ENCODE peak calls at places on chromosome 13, in six cellular contexts. One of them, this sample, is unnamed.
A peak's percentile ranks its signal among the peaks of the same experiment; 100 is the strongest.

GRCh38 chr13:47594833-47595232 is 406.2 kb downstream of the SUCLA2 start:
- DNase-seq in neural crest cell: no peak
- DNase-seq in ascending aorta: no peak
- DNase-seq in lower leg skin: no peak
- DNase-seq in heart left ventricle: no peak
- DNase-seq in AG09309: no peak
- DNase-seq in this sample: no peak

GRCh38 chr13:41614671-41615519 is 157.5 kb downstream of the RGCC start:
- DNase-seq in AG09309: no peak
- DNase-seq in lower leg skin: no peak
- DNase-seq in heart left ventricle: no peak
- DNase-seq in neural crest cell: no peak
- DNase-seq in ascending aorta: no peak
- DNase-seq in this sample: peak; percentile 38

GRCh38 chr13:97353927-97354326 is 80.0 kb upstream of the RAP2A start:
- DNase-seq in AG09309: no peak
- DNase-seq in heart left ventricle: no peak
- DNase-seq in neural crest cell: no peak
- DNase-seq in ascending aorta: no peak
- DNase-seq in lower leg skin: no peak
- DNase-seq in this sample: no peak

GRCh38 chr13:73335226-73335625 is 276.4 kb downstream of the KLF5 start:
- DNase-seq in AG09309: peak; percentile 59
- DNase-seq in lower leg skin: no peak
- DNase-seq in ascending aorta: no peak
- DNase-seq in heart left ventricle: no peak
- DNase-seq in neural crest cell: no peak
- DNase-seq in this sample: no peak

GRCh38 chr13:45219123-45219891 is 18.5 kb upstream of the KCTD4 start:
- DNase-seq in lower leg skin: no peak
- DNase-seq in neural crest cell: no peak
- DNase-seq in ascending aorta: no peak
- DNase-seq in heart left ventricle: no peak
- DNase-seq in AG09309: no peak
- DNase-seq in this sample: no peak

GRCh38 chr13:111389621-111390521 is 69.4 kb downstream of the TEX29 start:
- DNase-seq in lower leg skin: no peak
- DNase-seq in ascending aorta: no peak
- DNase-seq in AG09309: no peak
- DNase-seq in neural crest cell: no peak
- DNase-seq in heart left ventricle: peak; percentile 8
- DNase-seq in this sample: no peak

GRCh38 chr13:87093399-87093798 is 577.8 kb upstream of the SLITRK5 start:
- DNase-seq in lower leg skin: no peak
- DNase-seq in heart left ventricle: no peak
- DNase-seq in AG09309: no peak
- DNase-seq in neural crest cell: no peak
- DNase-seq in ascending aorta: no peak
- DNase-seq in this sample: no peak

GRCh38 chr13:41497436-41497835 is 40.1 kb downstream of the RGCC start:
- DNase-seq in heart left ventricle: no peak
- DNase-seq in lower leg skin: no peak
- DNase-seq in AG09309: no peak
- DNase-seq in neural crest cell: no peak
- DNase-seq in ascending aorta: no peak
- DNase-seq in this sample: no peak

GRCh38 chr13:98556968-98557591 is 19.8 kb downstream of the STK24 start:
- DNase-seq in heart left ventricle: no peak
- DNase-seq in lower leg skin: no peak
- DNase-seq in ascending aorta: no peak
- DNase-seq in neural crest cell: no peak
- DNase-seq in AG09309: no peak
- DNase-seq in this sample: no peak

GRCh38 chr13:100694722-100695644 is 20.4 kb upstream of the TMTC4 start:
- DNase-seq in AG09309: no peak
- DNase-seq in ascending aorta: no peak
- DNase-seq in heart left ventricle: no peak
- DNase-seq in neural crest cell: peak; percentile 61
- DNase-seq in lower leg skin: no peak
- DNase-seq in this sample: peak; percentile 46

GRCh38 chr13:59398127-59398526 is 765.6 kb downstream of the DIAPH3 start:
- DNase-seq in neural crest cell: no peak
- DNase-seq in lower leg skin: no peak
- DNase-seq in ascending aorta: no peak
- DNase-seq in heart left ventricle: peak; percentile 31
- DNase-seq in AG09309: no peak
- DNase-seq in this sample: no peak

GRCh38 chr13:102195566-102196462 is 206.0 kb downstream of the FGF14 start:
- DNase-seq in neural crest cell: no peak
- DNase-seq in ascending aorta: no peak
- DNase-seq in AG09309: no peak
- DNase-seq in lower leg skin: no peak
- DNase-seq in heart left ventricle: no peak
- DNase-seq in this sample: no peak

GRCh38 chr13:112240076-112240475 is 136.1 kb upstream of the SPACA7 start:
- DNase-seq in AG09309: no peak
- DNase-seq in heart left ventricle: no peak
- DNase-seq in lower leg skin: no peak
- DNase-seq in neural crest cell: no peak
- DNase-seq in ascending aorta: no peak
- DNase-seq in this sample: no peak

GRCh38 chr13:21240586-21240985 is 64.1 kb downstream of the MRPL57 start:
- DNase-seq in ascending aorta: no peak
- DNase-seq in neural crest cell: no peak
- DNase-seq in heart left ventricle: no peak
- DNase-seq in lower leg skin: no peak
- DNase-seq in AG09309: peak; percentile 48
- DNase-seq in this sample: no peak

GRCh38 chr13:28819748-28820098 is 416 bp upstream of the MTUS2 start:
- DNase-seq in lower leg skin: no peak
- DNase-seq in heart left ventricle: peak; percentile 69
- DNase-seq in neural crest cell: peak; percentile 68
- DNase-seq in ascending aorta: no peak
- DNase-seq in AG09309: no peak
- DNase-seq in this sample: no peak

GRCh38 chr13:48156466-48156865 is 61.6 kb upstream of the MED4 start:
- DNase-seq in AG09309: no peak
- DNase-seq in neural crest cell: peak; percentile 1
- DNase-seq in ascending aorta: no peak
- DNase-seq in lower leg skin: peak; percentile 59
- DNase-seq in heart left ventricle: no peak
- DNase-seq in this sample: no peak

GRCh38 chr13:99208845-99209527 is 8.3 kb downstream of the UBAC2 start:
- DNase-seq in AG09309: no peak
- DNase-seq in ascending aorta: no peak
- DNase-seq in lower leg skin: no peak
- DNase-seq in heart left ventricle: no peak
- DNase-seq in neural crest cell: no peak
- DNase-seq in this sample: no peak

GRCh38 chr13:76773695-76774094 is 112.5 kb downstream of the KCTD12 start:
- DNase-seq in ascending aorta: no peak
- DNase-seq in neural crest cell: no peak
- DNase-seq in AG09309: no peak
- DNase-seq in lower leg skin: no peak
- DNase-seq in heart left ventricle: no peak
- DNase-seq in this sample: no peak

GRCh38 chr13:114211446-114211845 is 23.3 kb upstream of the CDC16 start:
- DNase-seq in neural crest cell: no peak
- DNase-seq in AG09309: no peak
- DNase-seq in lower leg skin: no peak
- DNase-seq in heart left ventricle: no peak
- DNase-seq in ascending aorta: no peak
- DNase-seq in this sample: no peak

GRCh38 chr13:94967183-94968039 is 255.1 kb upstream of the SOX21 start:
- DNase-seq in AG09309: no peak
- DNase-seq in lower leg skin: no peak
- DNase-seq in ascending aorta: no peak
- DNase-seq in neural crest cell: peak; percentile 43
- DNase-seq in heart left ventricle: no peak
- DNase-seq in this sample: peak; percentile 67

GRCh38 chr13:64716936-64717335 is 2513.2 kb downstream of the PCDH9 start:
- DNase-seq in heart left ventricle: no peak
- DNase-seq in neural crest cell: no peak
- DNase-seq in lower leg skin: no peak
- DNase-seq in ascending aorta: no peak
- DNase-seq in AG09309: no peak
- DNase-seq in this sample: no peak

GRCh38 chr13:25898991-25899390 is 152.8 kb downstream of the SHISA2 start:
- DNase-seq in lower leg skin: no peak
- DNase-seq in neural crest cell: no peak
- DNase-seq in ascending aorta: no peak
- DNase-seq in heart left ventricle: no peak
- DNase-seq in AG09309: no peak
- DNase-seq in this sample: no peak

GRCh38 chr13:47858042-47858677 is 142.9 kb downstream of the SUCLA2 start:
- DNase-seq in AG09309: no peak
- DNase-seq in ascending aorta: no peak
- DNase-seq in neural crest cell: no peak
- DNase-seq in heart left ventricle: no peak
- DNase-seq in lower leg skin: no peak
- DNase-seq in this sample: no peak

GRCh38 chr13:77518266-77518665 is 17.2 kb upstream of the SCEL start:
- DNase-seq in neural crest cell: no peak
- DNase-seq in heart left ventricle: no peak
- DNase-seq in AG09309: no peak
- DNase-seq in ascending aorta: no peak
- DNase-seq in lower leg skin: no peak
- DNase-seq in this sample: no peak

DNA sequence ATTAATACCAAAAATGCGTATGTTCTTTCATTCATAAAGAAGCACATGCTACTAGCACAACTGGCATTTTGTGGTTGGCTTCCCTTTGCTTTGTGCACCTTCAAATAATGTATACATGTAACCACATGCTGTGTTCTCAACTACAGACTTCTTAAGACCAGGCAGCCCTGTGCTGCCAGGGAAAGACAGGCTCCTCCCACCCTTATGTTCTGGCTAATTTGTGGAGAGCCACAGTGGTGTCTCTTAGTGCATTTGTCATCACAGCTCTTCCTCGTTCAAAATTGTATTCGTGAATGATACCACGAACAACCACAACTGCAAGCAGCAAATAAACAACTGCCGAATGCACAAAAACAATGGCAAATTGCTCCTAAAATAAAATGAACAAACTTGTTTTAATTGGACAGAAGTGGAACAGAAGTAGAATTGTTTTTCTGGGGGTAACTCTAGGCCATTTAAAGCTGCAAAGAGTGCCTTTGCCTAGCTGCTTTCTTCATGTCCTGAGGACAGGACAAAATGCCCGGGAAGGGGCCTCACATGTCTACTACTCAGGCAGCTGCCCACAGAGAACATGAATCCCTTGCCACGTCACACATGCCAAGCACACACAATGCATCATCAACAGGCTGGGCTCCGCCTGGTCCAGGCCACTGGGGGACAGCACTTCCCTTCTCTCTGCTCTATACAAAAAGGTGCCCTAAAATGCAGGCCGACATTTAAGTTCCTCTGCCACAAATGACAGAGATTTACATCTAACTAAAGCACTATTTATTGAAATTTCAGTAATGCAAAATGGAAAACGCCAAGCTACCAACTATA is 21.7 kb downstream of the IRS2 start:
- DNase-seq in ascending aorta: no peak
- DNase-seq in neural crest cell: no peak
- DNase-seq in heart left ventricle: no peak
- DNase-seq in lower leg skin: no peak
- DNase-seq in AG09309: no peak
- DNase-seq in this sample: no peak
- TF ChIP-seq CTCF in ascending aorta: no peak
- TF ChIP-seq CTCF in neural crest cell: no peak
- TF ChIP-seq CTCF in heart left ventricle: peak; percentile 34
- TF ChIP-seq CTCF in lower leg skin: no peak
- TF ChIP-seq CTCF in AG09309: no peak
- TF ChIP-seq CTCF in this sample: peak; percentile 22

GRCh38 chr13:80341098-80341701 is at the start of gene SPRY2:
- DNase-seq in AG09309: peak; percentile 86
- DNase-seq in heart left ventricle: peak; percentile 96
- DNase-seq in ascending aorta: peak; percentile 88
- DNase-seq in neural crest cell: peak; percentile 86
- DNase-seq in lower leg skin: peak; percentile 94
- DNase-seq in this sample: peak; percentile 97
- TF ChIP-seq CTCF in AG09309: no peak
- TF ChIP-seq CTCF in heart left ventricle: peak; percentile 47
- TF ChIP-seq CTCF in ascending aorta: no peak
- TF ChIP-seq CTCF in neural crest cell: peak; percentile 42
- TF ChIP-seq CTCF in lower leg skin: no peak
- TF ChIP-seq CTCF in this sample: peak; percentile 8

GRCh38 chr13:33761744-33762143 is 56.2 kb upstream of the RFC3 start:
- DNase-seq in neural crest cell: peak; percentile 36
- DNase-seq in heart left ventricle: no peak
- DNase-seq in lower leg skin: no peak
- DNase-seq in ascending aorta: no peak
- DNase-seq in AG09309: no peak
- DNase-seq in this sample: no peak
- TF ChIP-seq CTCF in neural crest cell: peak; percentile 21
- TF ChIP-seq CTCF in heart left ventricle: no peak
- TF ChIP-seq CTCF in lower leg skin: no peak
- TF ChIP-seq CTCF in ascending aorta: no peak
- TF ChIP-seq CTCF in AG09309: peak; percentile 22
- TF ChIP-seq CTCF in this sample: no peak

GRCh38 chr13:23714672-23715071 is 144.5 kb downstream of the TNFRSF19 start:
- DNase-seq in ascending aorta: no peak
- DNase-seq in lower leg skin: no peak
- DNase-seq in heart left ventricle: no peak
- DNase-seq in neural crest cell: no peak
- DNase-seq in AG09309: no peak
- DNase-seq in this sample: no peak

GRCh38 chr13:23711355-23711754 is 141.1 kb downstream of the TNFRSF19 start:
- DNase-seq in ascending aorta: no peak
- DNase-seq in neural crest cell: no peak
- DNase-seq in lower leg skin: no peak
- DNase-seq in heart left ventricle: no peak
- DNase-seq in AG09309: no peak
- DNase-seq in this sample: no peak

GRCh38 chr13:23715092-23715761 is 145.0 kb downstream of the TNFRSF19 start:
- DNase-seq in lower leg skin: no peak
- DNase-seq in ascending aorta: no peak
- DNase-seq in heart left ventricle: no peak
- DNase-seq in AG09309: no peak
- DNase-seq in neural crest cell: no peak
- DNase-seq in this sample: no peak

GRCh38 chr13:23718916-23719470 is 148.8 kb downstream of the TNFRSF19 start:
- DNase-seq in neural crest cell: no peak
- DNase-seq in AG09309: no peak
- DNase-seq in lower leg skin: no peak
- DNase-seq in ascending aorta: no peak
- DNase-seq in heart left ventricle: no peak
- DNase-seq in this sample: no peak

DNA sequence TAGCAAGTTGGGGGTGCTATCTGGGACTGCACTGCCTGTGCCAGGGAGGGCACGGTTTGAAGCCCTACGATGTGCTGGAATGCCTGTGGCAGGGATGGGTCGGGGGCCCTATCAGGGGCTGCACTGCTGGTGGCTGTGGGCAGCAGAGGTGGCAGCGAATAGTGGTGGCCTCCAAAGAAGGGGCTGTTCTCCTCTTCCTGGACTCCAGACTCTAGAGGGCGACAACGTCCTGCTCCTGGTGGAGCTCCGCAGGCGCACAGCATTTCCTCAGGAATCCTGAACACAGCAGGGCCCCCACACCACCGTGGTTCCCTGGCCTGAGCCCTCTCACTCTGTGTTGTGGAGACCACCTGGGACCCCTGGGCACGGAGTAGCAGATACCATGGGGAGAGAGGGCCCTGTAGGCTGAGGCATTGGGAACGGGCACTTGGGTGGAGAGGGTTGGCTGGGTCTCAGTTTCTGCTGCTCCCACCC is 145.6 kb downstream of the TNFRSF19 start:
- DNase-seq in heart left ventricle: no peak
- DNase-seq in neural crest cell: no peak
- DNase-seq in AG09309: no peak
- DNase-seq in lower leg skin: no peak
- DNase-seq in ascending aorta: no peak
- DNase-seq in this sample: no peak
- TF ChIP-seq CTCF in heart left ventricle: peak; percentile 25
- TF ChIP-seq CTCF in neural crest cell: peak; percentile 31
- TF ChIP-seq CTCF in AG09309: peak; percentile 45
- TF ChIP-seq CTCF in lower leg skin: no peak
- TF ChIP-seq CTCF in ascending aorta: no peak
- TF ChIP-seq CTCF in this sample: peak; percentile 48